ENCODE peak calls at places on chromosome 6, in four cellular contexts. One of them, this sample, is unnamed.

GRCh38 chr6:7261030-7261841 is 51.8 kb downstream of the SSR1 start:
- DNase-seq in tibial nerve: peak; percentile 59
- DNase-seq in neural crest cell: peak; percentile 78
- DNase-seq in endothelial cell: peak; percentile 83
- DNase-seq in this sample: peak; percentile 95

GRCh38 chr6:144294016-144294415 is 8.9 kb downstream of the UTRN start:
- DNase-seq in tibial nerve: no peak
- DNase-seq in neural crest cell: no peak
- DNase-seq in endothelial cell: no peak
- DNase-seq in this sample: no peak

GRCh38 chr6:147221739-147222138 is 17.5 kb downstream of the STXBP5 start:
- DNase-seq in tibial nerve: no peak
- DNase-seq in neural crest cell: no peak
- DNase-seq in endothelial cell: no peak
- DNase-seq in this sample: no peak

GRCh38 chr6:33297406-33297955 is 1.3 kb downstream of the RGL2 start:
- DNase-seq in tibial nerve: no peak
- DNase-seq in neural crest cell: no peak
- DNase-seq in endothelial cell: peak; percentile 59
- DNase-seq in this sample: no peak

GRCh38 chr6:135270676-135271536 is 89.8 kb downstream of the MYB start:
- DNase-seq in tibial nerve: no peak
- DNase-seq in neural crest cell: no peak
- DNase-seq in endothelial cell: no peak
- DNase-seq in this sample: no peak

GRCh38 chr6:29791162-29791561 is 36.5 kb upstream of the HLA-G start:
- DNase-seq in tibial nerve: no peak
- DNase-seq in neural crest cell: no peak
- DNase-seq in endothelial cell: no peak
- DNase-seq in this sample: no peak

GRCh38 chr6:52724406-52725121 is 38.7 kb downstream of the GSTA2 start:
- DNase-seq in tibial nerve: peak; percentile 53
- DNase-seq in neural crest cell: peak; percentile 59
- DNase-seq in endothelial cell: peak; percentile 52
- DNase-seq in this sample: peak; percentile 52

GRCh38 chr6:102885165-102885564 is 1491.7 kb downstream of the GRIK2 start:
- DNase-seq in tibial nerve: no peak
- DNase-seq in neural crest cell: no peak
- DNase-seq in endothelial cell: no peak
- DNase-seq in this sample: no peak

GRCh38 chr6:164640946-164641345 is 668.5 kb downstream of the C6orf118 start:
- DNase-seq in tibial nerve: no peak
- DNase-seq in neural crest cell: no peak
- DNase-seq in endothelial cell: no peak
- DNase-seq in this sample: no peak

GRCh38 chr6:35778437-35778836 is 2.0 kb downstream of the CLPSL2 start:
- DNase-seq in tibial nerve: no peak
- DNase-seq in neural crest cell: no peak
- DNase-seq in endothelial cell: no peak
- DNase-seq in this sample: no peak

GRCh38 chr6:14921170-14921569 is 324.7 kb upstream of the JARID2 start:
- DNase-seq in tibial nerve: no peak
- DNase-seq in neural crest cell: peak; percentile 40
- DNase-seq in endothelial cell: peak; percentile 18
- DNase-seq in this sample: peak; percentile 59

GRCh38 chr6:36224918-36225461 is 28.4 kb downstream of the BRPF3 start:
- DNase-seq in tibial nerve: no peak
- DNase-seq in neural crest cell: no peak
- DNase-seq in endothelial cell: no peak
- DNase-seq in this sample: no peak

GRCh38 chr6:123769431-123769830 is 34.2 kb upstream of the NKAIN2 start:
- DNase-seq in tibial nerve: no peak
- DNase-seq in neural crest cell: no peak
- DNase-seq in endothelial cell: no peak
- DNase-seq in this sample: no peak

GRCh38 chr6:157908369-157909281 is 73.0 kb upstream of the SYNJ2 start:
- DNase-seq in tibial nerve: no peak
- DNase-seq in neural crest cell: no peak
- DNase-seq in endothelial cell: no peak
- DNase-seq in this sample: no peak

GRCh38 chr6:6725120-6725833 is 136.8 kb downstream of the LY86 start:
- DNase-seq in tibial nerve: no peak
- DNase-seq in neural crest cell: no peak
- DNase-seq in endothelial cell: peak; percentile 17
- DNase-seq in this sample: no peak

GRCh38 chr6:4402477-4402976 is 267.2 kb upstream of the ECI2 start:
- DNase-seq in tibial nerve: no peak
- DNase-seq in neural crest cell: no peak
- DNase-seq in endothelial cell: no peak
- DNase-seq in this sample: no peak

GRCh38 chr6:32060966-32061655 is 22.9 kb downstream of the CYP21A2 start:
- DNase-seq in tibial nerve: no peak
- DNase-seq in neural crest cell: no peak
- DNase-seq in endothelial cell: no peak
- DNase-seq in this sample: no peak

GRCh38 chr6:30885481-30885998 is 1.2 kb downstream of the DDR1 start:
- DNase-seq in tibial nerve: no peak
- DNase-seq in neural crest cell: no peak
- DNase-seq in endothelial cell: no peak
- DNase-seq in this sample: peak; percentile 76

GRCh38 chr6:106562001-106562400 is 67.3 kb downstream of the RTN4IP1 start:
- DNase-seq in tibial nerve: no peak
- DNase-seq in neural crest cell: no peak
- DNase-seq in endothelial cell: no peak
- DNase-seq in this sample: no peak

GRCh38 chr6:14881399-14881798 is 364.5 kb upstream of the JARID2 start:
- DNase-seq in tibial nerve: no peak
- DNase-seq in neural crest cell: no peak
- DNase-seq in endothelial cell: no peak
- DNase-seq in this sample: no peak

GRCh38 chr6:42165016-42165415 is 8.1 kb upstream of the GUCA1A start:
- DNase-seq in tibial nerve: no peak
- DNase-seq in neural crest cell: no peak
- DNase-seq in endothelial cell: no peak
- DNase-seq in this sample: no peak

GRCh38 chr6:123803862-123804681 is at the start of gene NKAIN2:
- DNase-seq in tibial nerve: no peak
- DNase-seq in neural crest cell: peak; percentile 60
- DNase-seq in endothelial cell: peak; percentile 65
- DNase-seq in this sample: no peak

GRCh38 chr6:155103816-155104366 is 108.8 kb downstream of the TIAM2 start:
- DNase-seq in tibial nerve: no peak
- DNase-seq in neural crest cell: no peak
- DNase-seq in endothelial cell: no peak
- DNase-seq in this sample: no peak

GRCh38 chr6:144266091-144266649 is 19.0 kb upstream of the UTRN start:
- DNase-seq in tibial nerve: peak; percentile 47
- DNase-seq in neural crest cell: no peak
- DNase-seq in endothelial cell: peak; percentile 28
- DNase-seq in this sample: peak; percentile 92

GRCh38 chr6:134535831-134536230 is 217.9 kb upstream of the SGK1 start:
- DNase-seq in tibial nerve: no peak
- DNase-seq in neural crest cell: no peak
- DNase-seq in endothelial cell: no peak
- DNase-seq in this sample: no peak

GRCh38 chr6:114740547-114740946 is 397.7 kb upstream of the HS3ST5 start:
- DNase-seq in tibial nerve: no peak
- DNase-seq in neural crest cell: no peak
- DNase-seq in endothelial cell: no peak
- DNase-seq in this sample: no peak

GRCh38 chr6:17472653-17473183 is 79.3 kb downstream of the CAP2 start:
- DNase-seq in tibial nerve: no peak
- DNase-seq in neural crest cell: no peak
- DNase-seq in endothelial cell: no peak
- DNase-seq in this sample: no peak

GRCh38 chr6:142913036-142913510 is 31.9 kb downstream of the HIVEP2 start:
- DNase-seq in tibial nerve: no peak
- DNase-seq in neural crest cell: no peak
- DNase-seq in endothelial cell: no peak
- DNase-seq in this sample: no peak

GRCh38 chr6:64249129-64249528 is 613.5 kb downstream of the PHF3 start:
- DNase-seq in tibial nerve: no peak
- DNase-seq in neural crest cell: no peak
- DNase-seq in endothelial cell: no peak
- DNase-seq in this sample: no peak

GRCh38 chr6:14841901-14842421 is 403.9 kb upstream of the JARID2 start:
- DNase-seq in tibial nerve: no peak
- DNase-seq in neural crest cell: no peak
- DNase-seq in endothelial cell: no peak
- DNase-seq in this sample: no peak

GRCh38 chr6:116550796-116551195 is 2.8 kb upstream of the CALHM4 start:
- DNase-seq in tibial nerve: no peak
- DNase-seq in neural crest cell: no peak
- DNase-seq in endothelial cell: no peak
- DNase-seq in this sample: no peak

GRCh38 chr6:142822882-142823578 is 121.9 kb downstream of the HIVEP2 start:
- DNase-seq in tibial nerve: no peak
- DNase-seq in neural crest cell: no peak
- DNase-seq in endothelial cell: peak; percentile 39
- DNase-seq in this sample: no peak

This sample was measured in lower leg skin.